ENCODE peak calls at places on chromosome 3, in four cellular contexts. Q is Calu3, B is progenitor cell of endocrine pancreas, G is RWPE1. S is an unnamed sample.

GRCh38 chr3:135762188-135762853 is 203.2 kb upstream of the PPP2R3A start:
- DNase-seq in G (no peak), Q (no peak), B (no peak), S (no peak)

GRCh38 chr3:163587342-163587741 is 1491.0 kb downstream of the SI start:
- DNase-seq in Q (no peak), G (no peak), B (no peak), S (no peak)

GRCh38 chr3:69880069-69880640 is 119.4 kb upstream of the SAMMSON start:
- DNase-seq in Q (no peak), G (no peak), B (no peak), S (no peak)

GRCh38 chr3:53255360-53255774 is 455 bp downstream of the TKT start:
- DNase-seq in Q (no peak), B (peak), G (no peak), S (no peak)

GRCh38 chr3:13141991-13142412 is 68.8 kb upstream of the IQSEC1 start:
- DNase-seq in G (peak), B (peak), Q (peak), S (peak)

GRCh38 chr3:136954246-136954645 is 3.5 kb upstream of the IL20RB start:
- DNase-seq in B (no peak), G (no peak), Q (no peak), S (no peak)

GRCh38 chr3:52481819-52482521 is 13.2 kb upstream of the STAB1 start:
- DNase-seq in B (no peak), G (no peak), Q (no peak), S (no peak)

GRCh38 chr3:167662919-167663400 is 9.2 kb upstream of the WDR49 start:
- DNase-seq in G (no peak), B (no peak), Q (no peak), S (no peak)

GRCh38 chr3:14506626-14507344 is 33.4 kb downstream of the GRIP2 start:
- DNase-seq in G (no peak), B (no peak), Q (no peak), S (no peak)

GRCh38 chr3:77059354-77059753 is 19.5 kb downstream of the ROBO2 start:
- DNase-seq in Q (no peak), B (no peak), G (no peak), S (no peak)

GRCh38 chr3:194443911-194444310 is 42.9 kb downstream of the ATP13A3 start:
- DNase-seq in Q (no peak), G (no peak), B (no peak), S (no peak)

GRCh38 chr3:194447657-194448056 is 39.1 kb downstream of the ATP13A3 start:
- DNase-seq in G (no peak), Q (no peak), B (no peak), S (no peak)

GRCh38 chr3:194447161-194447560 is 39.6 kb downstream of the ATP13A3 start:
- DNase-seq in G (no peak), Q (peak), B (no peak), S (no peak)

GRCh38 chr3:194446754-194447153 is 40.0 kb downstream of the ATP13A3 start:
- DNase-seq in Q (no peak), G (no peak), B (no peak), S (no peak)

DNA sequence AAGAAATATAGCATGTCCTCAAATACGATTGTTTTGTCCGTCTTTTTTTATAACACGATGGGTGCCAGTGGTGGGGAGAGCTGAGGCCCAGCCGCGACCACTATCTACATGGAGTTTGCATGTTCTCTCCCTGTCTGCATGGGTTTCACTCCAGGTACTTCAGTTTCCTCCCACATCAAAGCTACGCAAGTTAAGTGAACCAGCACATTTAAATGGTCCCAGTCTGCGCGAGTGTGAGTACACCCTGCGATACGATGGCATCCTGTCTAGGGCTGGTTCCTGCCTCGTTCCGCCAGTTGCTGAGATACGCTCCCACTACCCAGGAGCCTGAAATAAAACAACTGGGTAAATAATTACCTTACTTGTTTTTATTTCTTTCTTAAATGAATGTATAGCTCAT is 40.6 kb downstream of the ATP13A3 start:
- DNase-seq in Q (no peak), G (no peak), B (no peak), S (no peak)
- TF ChIP-seq CTCF in Q (no peak), G (no peak), B (no peak), S (no peak)

GRCh38 chr3:179272385-179272784 is 21.5 kb upstream of the KCNMB3 start:
- DNase-seq in G (no peak), Q (peak), B (no peak), S (no peak)
- TF ChIP-seq CTCF in G (no peak), Q (peak), B (no peak), S (no peak)

GRCh38 chr3:9251055-9251786 is 1.8 kb upstream of the SRGAP3 start:
- DNase-seq in G (no peak), B (no peak), Q (no peak), S (no peak)
- TF ChIP-seq CTCF in G (no peak), B (no peak), Q (no peak), S (no peak)

DNA sequence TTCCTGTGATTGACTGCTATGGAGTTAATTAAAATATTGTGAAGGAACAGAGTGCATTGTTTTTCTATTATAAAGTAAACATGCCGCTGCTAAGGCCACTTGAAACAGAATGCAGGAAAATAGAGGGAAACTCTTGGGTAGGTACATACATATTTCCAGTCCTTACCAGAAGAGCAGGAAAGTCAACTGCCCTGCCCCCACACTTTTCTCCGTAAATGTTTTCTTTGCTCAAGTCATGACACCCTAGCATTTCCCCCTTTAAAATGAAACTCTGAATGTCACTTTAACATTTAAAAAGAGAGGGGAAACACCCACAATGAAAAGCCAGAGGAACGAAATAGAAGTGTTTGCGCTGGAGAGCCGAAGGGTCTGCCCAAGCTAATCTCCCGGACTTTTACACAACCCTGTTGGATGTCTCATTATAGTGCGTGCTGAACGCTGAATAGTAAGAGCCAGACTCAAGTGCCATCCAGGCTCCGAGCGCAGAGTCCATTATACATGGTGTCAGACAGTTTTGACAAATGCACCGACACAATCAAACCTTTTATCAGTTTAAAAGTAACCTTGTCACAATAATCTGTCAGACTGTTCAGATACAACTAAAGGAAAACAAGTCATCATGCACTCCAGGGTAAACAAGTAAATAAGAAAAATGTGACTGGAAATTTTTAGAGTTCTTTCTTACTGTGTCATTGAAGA is 159.6 kb downstream of the RBMS3 start:
- DNase-seq in Q (no peak), B (no peak), G (no peak), S (no peak)
- TF ChIP-seq CTCF in Q (no peak), B (no peak), G (no peak), S (no peak)

GRCh38 chr3:143326983-143327382 is 207.4 kb downstream of the CHST2 start:
- DNase-seq in Q (no peak), G (no peak), B (no peak), S (no peak)

GRCh38 chr3:143329567-143330164 is 210.1 kb downstream of the CHST2 start:
- DNase-seq in G (no peak), Q (no peak), B (no peak), S (peak)

GRCh38 chr3:143327388-143327787 is 207.8 kb downstream of the CHST2 start:
- DNase-seq in Q (no peak), B (no peak), G (peak), S (no peak)

GRCh38 chr3:143330316-143330868 is 210.8 kb downstream of the CHST2 start:
- DNase-seq in B (no peak), Q (no peak), G (no peak), S (no peak)

DNA sequence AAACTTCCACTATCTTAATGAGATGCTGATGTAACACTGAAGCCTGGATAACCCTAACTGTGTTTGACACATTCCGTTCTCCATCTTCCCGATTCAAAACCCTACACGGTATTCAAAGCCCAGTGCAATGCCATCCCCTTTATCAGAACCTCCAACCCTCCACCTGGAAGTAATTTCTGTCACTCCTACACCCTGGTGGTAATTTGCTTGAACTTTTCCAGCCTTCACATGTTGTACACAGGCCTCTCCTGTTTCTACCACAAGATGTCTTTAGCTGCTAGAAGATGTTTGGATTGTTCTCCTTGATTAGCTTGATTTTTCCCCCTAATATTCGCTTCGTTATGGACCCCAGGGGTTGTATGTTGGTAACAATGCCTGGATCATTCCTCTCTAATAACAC is 208.9 kb downstream of the CHST2 start:
- DNase-seq in G (no peak), Q (no peak), B (no peak), S (no peak)
- TF ChIP-seq CTCF in G (no peak), Q (no peak), B (no peak), S (no peak)

DNA sequence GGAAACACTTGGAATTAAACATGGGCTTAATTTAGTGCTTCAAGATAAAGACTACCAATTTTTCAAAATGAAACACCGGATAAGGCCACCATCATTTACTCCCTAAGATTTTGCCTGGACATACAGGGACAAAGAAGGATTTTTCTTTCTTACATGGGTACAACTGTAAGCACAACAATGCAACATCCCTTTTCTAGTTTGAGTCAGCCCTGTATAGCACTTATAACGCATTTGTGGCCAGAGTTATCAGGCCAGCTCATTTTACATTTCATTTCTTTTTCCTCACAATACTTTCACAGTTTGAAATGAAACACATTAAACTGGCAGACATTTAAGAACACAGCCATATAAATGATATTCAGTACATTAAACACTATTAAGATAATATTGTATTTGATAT is 9.8 kb upstream of the SUCNR1 start:
- DNase-seq in G (no peak), Q (no peak), B (no peak), S (no peak)
- TF ChIP-seq CTCF in G (no peak), Q (no peak), B (no peak), S (no peak)

GRCh38 chr3:9646800-9647152 is 2.5 kb upstream of the MTMR14 start:
- DNase-seq in G (no peak), B (no peak), Q (no peak), S (no peak)
- TF ChIP-seq CTCF in G (no peak), B (no peak), Q (no peak), S (no peak)

GRCh38 chr3:148128136-148128535 is 569.6 kb upstream of the AGTR1 start:
- DNase-seq in Q (no peak), G (no peak), B (no peak), S (no peak)
- TF ChIP-seq CTCF in Q (no peak), G (no peak), B (no peak), S (no peak)